ENCODE peak calls at places on chromosomes 16 and 17, in nine cellular contexts. I is stomach, U is SK-N-SH, F is breast epithelium, N is suprapubic skin, G is GM23338, Y is HepG2, T is HCT116, E is H1. M is an unnamed sample. For H3K4me1, the result is how much of the 10 kb centered on the place peaks cover.

GRCh38 chr17:27259356-27259755 is 34.6 kb upstream of the WSB1 start:
- DNase-seq in I (no peak), U (no peak), F (no peak), N (no peak), G (no peak), Y (no peak), T (no peak), E (no peak), M (no peak)

GRCh38 chr16:10750793-10751192 is 7.2 kb downstream of the NUBP1 start:
- DNase-seq in I (no peak), U (peak), F (no peak), N (no peak), G (no peak), Y (no peak), T (no peak), E (no peak), M (no peak)

GRCh38 chr16:74726736-74727135 is 26.1 kb upstream of the MLKL start:
- DNase-seq in I (no peak), U (no peak), F (no peak), N (no peak), G (peak), Y (peak), T (no peak), E (peak), M (no peak)

GRCh38 chr17:62781826-62782225 is 26.3 kb downstream of the MARCHF10 start:
- DNase-seq in I (no peak), U (no peak), F (no peak), N (no peak), G (no peak), Y (peak), T (no peak), E (no peak), M (no peak)

GRCh38 chr17:74744714-74745547 is 3.5 kb upstream of the NHERF1 start:
- DNase-seq in I (peak), U (peak), F (peak), N (peak), G (peak), Y (peak), T (peak), E (no peak), M (peak)

GRCh38 chr17:61325382-61326073 is 74.1 kb upstream of the TBX2 start:
- DNase-seq in I (no peak), U (peak), F (no peak), N (no peak), G (no peak), Y (no peak), T (no peak), E (no peak), M (no peak)

GRCh38 chr16:87806608-87807546 is 41.1 kb upstream of the KLHDC4 start:
- DNase-seq in I (peak), U (peak), F (peak), N (no peak), G (no peak), Y (peak), T (peak), E (no peak), M (peak)

GRCh38 chr17:3679186-3680126 is 10.8 kb downstream of the EMC6 start:
- DNase-seq in I (no peak), U (no peak), F (no peak), N (no peak), G (no peak), Y (no peak), T (no peak), E (no peak), M (no peak)

GRCh38 chr17:41810659-41811548 is 845 bp downstream of the P3H4 start:
- DNase-seq in I (peak), U (peak), F (no peak), N (peak), G (peak), Y (no peak), T (no peak), E (no peak), M (no peak)

GRCh38 chr16:805474-805873 is 4.9 kb upstream of the GNG13 start:
- DNase-seq in I (no peak), U (no peak), F (no peak), N (no peak), G (no peak), Y (no peak), T (no peak), E (no peak), M (no peak)

GRCh38 chr16:10121496-10121895 is 60.7 kb downstream of the GRIN2A start:
- DNase-seq in I (no peak), U (no peak), F (no peak), N (no peak), G (no peak), Y (no peak), T (no peak), E (no peak), M (no peak)

GRCh38 chr17:46002311-46002972 is 3.4 kb downstream of the STH start:
- DNase-seq in I (peak), U (peak), F (peak), N (no peak), G (peak), Y (peak), T (peak), E (peak), M (peak)

GRCh38 chr17:39929657-39930407 is 2.3 kb downstream of the LRRC3C start:
- DNase-seq in I (no peak), U (no peak), F (no peak), N (no peak), G (no peak), Y (peak), T (no peak), E (no peak), M (no peak)

GRCh38 chr17:27597188-27597580 is 33.8 kb upstream of the LGALS9 start:
- DNase-seq in I (no peak), U (no peak), F (no peak), N (no peak), G (no peak), Y (no peak), T (no peak), E (no peak), M (no peak)

GRCh38 chr16:59058261-59058660 is 324.1 kb upstream of the GOT2 start:
- DNase-seq in I (no peak), U (no peak), F (no peak), N (no peak), G (no peak), Y (no peak), T (no peak), E (no peak), M (no peak)

GRCh38 chr16:57536306-57537193 is at the start of gene CCDC102A:
- DNase-seq in I (peak), U (peak), F (peak), N (no peak), G (peak), Y (no peak), T (no peak), E (no peak), M (no peak)

DNA sequence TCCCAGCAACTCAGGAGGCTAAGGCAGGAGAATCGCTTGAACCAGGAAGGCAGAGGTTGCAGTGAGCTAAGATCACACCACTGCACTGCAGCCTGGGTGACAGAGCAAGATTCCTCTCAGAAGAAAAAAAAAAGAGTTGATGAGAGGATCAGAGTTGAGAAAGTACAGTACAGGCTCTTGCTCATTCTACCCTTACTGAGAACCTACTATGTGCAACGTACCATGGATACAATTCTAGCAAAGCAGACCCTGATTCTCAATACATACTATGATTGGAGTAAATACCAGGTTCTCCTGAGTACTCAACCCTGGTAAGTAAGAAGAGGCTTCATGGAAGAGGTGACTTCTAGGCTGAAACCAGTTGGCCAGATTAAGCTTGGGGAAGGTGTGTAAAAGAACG is 1.2 kb downstream of the RFFL start:
- DNase-seq in I (no peak), U (no peak), F (no peak), N (no peak), G (no peak), Y (no peak), T (no peak), E (no peak), M (no peak)
- H3K4me1 ChIP-seq in I (under half), U (under half), F (under half), N (under half), G (under half), Y (half or more), T (half or more), E (under half), M (under half)

GRCh38 chr16:30853758-30854157 is 40.1 kb downstream of the BCL7C start:
- DNase-seq in I (no peak), U (no peak), F (no peak), N (no peak), G (no peak), Y (no peak), T (no peak), E (no peak), M (no peak)
- TF ChIP-seq CTCF in I (no peak), U (no peak), F (no peak), N (no peak), G (no peak), Y (no peak), T (no peak), E (no peak), M (no peak)

GRCh38 chr16:34078697-34079096 is 619.3 kb downstream of the TP53TG3F start:
- DNase-seq in I (no peak), U (no peak), F (no peak), N (no peak), G (no peak), Y (no peak), T (no peak), E (no peak), M (no peak)
- TF ChIP-seq POLR2AphosphoS5 in I (no peak), U (no peak), F (no peak), N (no peak), G (no peak), Y (no peak), T (no peak), E (no peak), M (no peak)

GRCh38 chr17:67487506-67487905 is 110.4 kb downstream of the PITPNC1 start:
- DNase-seq in I (no peak), U (no peak), F (no peak), N (no peak), G (no peak), Y (no peak), T (no peak), E (no peak), M (no peak)
- H3K4me1 ChIP-seq in I (under half), U (under half), F (under half), N (under half), G (under half), Y (under half), T (under half), E (under half), M (under half)

GRCh38 chr17:35769895-35770486 is 9.3 kb downstream of the C17orf50 start:
- DNase-seq in I (no peak), U (peak), F (no peak), N (no peak), G (no peak), Y (no peak), T (no peak), E (no peak), M (no peak)
- TF ChIP-seq CTCF in I (no peak), U (peak), F (no peak), N (no peak), G (peak), Y (peak), T (peak), E (peak), M (peak)

GRCh38 chr17:78001612-78002011 is 43.1 kb downstream of the TNRC6C start:
- DNase-seq in I (no peak), U (no peak), F (no peak), N (no peak), G (no peak), Y (no peak), T (no peak), E (no peak), M (no peak)
- TF ChIP-seq POLR2AphosphoS5 in I (no peak), U (no peak), F (no peak), N (no peak), G (no peak), Y (no peak), T (no peak), E (no peak), M (no peak)

DNA sequence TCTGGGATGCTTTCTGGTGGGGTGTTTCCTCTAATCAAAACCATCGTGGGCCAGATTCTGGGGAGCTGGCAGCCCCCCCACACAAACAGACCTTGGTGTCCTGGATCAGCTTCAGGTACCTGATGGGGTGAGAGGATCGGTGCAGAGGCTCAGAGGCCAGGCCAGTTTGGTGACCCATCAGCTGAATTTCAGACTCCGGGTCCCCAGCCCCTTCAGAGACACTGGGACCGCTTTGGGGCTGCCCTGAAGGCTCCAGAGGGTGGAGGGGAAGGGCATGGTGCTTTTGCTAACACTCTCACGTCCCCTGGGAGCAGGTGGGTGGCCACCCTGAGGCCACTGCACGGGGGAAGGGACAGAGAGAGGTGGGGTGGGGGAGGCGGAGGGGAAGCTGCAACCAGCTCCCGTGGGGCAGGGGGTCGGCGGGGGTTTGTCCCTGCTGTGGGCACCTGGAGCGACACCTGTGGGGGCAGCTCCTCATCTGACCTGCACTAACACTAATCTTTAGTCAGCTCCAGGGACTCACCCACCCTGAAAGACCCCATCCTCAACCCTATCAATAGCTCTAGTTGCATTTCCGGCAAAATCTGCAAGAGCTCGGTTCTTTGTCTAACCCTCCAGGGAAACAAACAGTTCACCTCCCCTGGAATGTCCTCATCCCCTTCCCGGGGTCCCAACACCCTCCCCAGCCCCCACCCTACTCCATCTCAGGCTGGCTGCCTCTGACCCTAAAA is 91.7 kb upstream of the CBX4 start:
- DNase-seq in I (no peak), U (no peak), F (no peak), N (no peak), G (peak), Y (no peak), T (no peak), E (no peak), M (no peak)
- H3K4me1 ChIP-seq in I (under half), U (under half), F (under half), N (under half), G (under half), Y (half or more), T (under half), E (under half), M (under half)